ENCODE peak calls at places on chromosomes 3 and 15, in seven cellular contexts. X, O, R, W, V, I and N are unnamed samples.

GRCh38 chr3:116863842-116864626 is 154.5 kb downstream of the TUSC7 start:
- DNase-seq in X (peak), O (peak), R (peak), I (peak), W (peak), V (peak), N (peak)

GRCh38 chr3:122239112-122239511 is 55.6 kb downstream of the CASR start:
- DNase-seq in X (no peak), V (no peak), R (no peak), O (no peak), W (no peak), I (no peak), N (no peak)

GRCh38 chr3:12484983-12485327 is 675 bp downstream of the TSEN2 start:
- DNase-seq in W (no peak), X (no peak), V (no peak), O (no peak), R (no peak), I (no peak), N (no peak)

GRCh38 chr3:33278106-33278672 is 947 bp downstream of the FBXL2 start:
- DNase-seq in V (no peak), O (peak), W (peak), R (peak), X (no peak), I (no peak), N (peak)

GRCh38 chr3:137079572-137079971 is 121.8 kb downstream of the IL20RB start:
- DNase-seq in V (no peak), O (no peak), R (no peak), I (no peak), W (no peak), X (no peak), N (no peak)

GRCh38 chr3:49173116-49173791 is 1.9 kb downstream of the KLHDC8B start:
- DNase-seq in I (peak), R (peak), V (peak), O (no peak), X (no peak), W (peak), N (no peak)

GRCh38 chr3:63467392-63467791 is 185.1 kb upstream of the SNTN start:
- DNase-seq in I (peak), O (no peak), R (peak), W (no peak), V (no peak), X (no peak), N (no peak)

GRCh38 chr3:113697192-113698090 is 999 bp upstream of the USF3 start:
- DNase-seq in O (peak), R (peak), W (peak), I (peak), X (no peak), V (peak), N (peak)

GRCh38 chr3:47283596-47284364 is 1.0 kb downstream of the KLHL18 start:
- DNase-seq in R (peak), O (peak), I (peak), W (peak), V (no peak), X (no peak), N (peak)

GRCh38 chr15:43134157-43134637 is 811 bp downstream of the TMEM62 start:
- DNase-seq in V (no peak), W (no peak), O (no peak), R (peak), X (no peak), I (no peak), N (peak)

GRCh38 chr3:81513591-81513990 is 247.9 kb downstream of the GBE1 start:
- DNase-seq in O (no peak), V (no peak), R (no peak), X (no peak), W (no peak), I (no peak), N (no peak)

GRCh38 chr3:133383175-133383574 is 16.7 kb upstream of the BFSP2 start:
- DNase-seq in R (no peak), I (no peak), W (no peak), X (no peak), V (peak), O (no peak), N (peak)

GRCh38 chr15:77180757-77181156 is 109.8 kb upstream of the TSPAN3 start:
- DNase-seq in X (peak), I (no peak), W (no peak), R (no peak), V (no peak), O (no peak), N (peak)

GRCh38 chr3:99410789-99411311 is 227.5 kb upstream of the COL8A1 start:
- DNase-seq in V (no peak), R (no peak), I (no peak), O (no peak), X (peak), W (peak), N (peak)

GRCh38 chr15:91861223-91861622 is 7.7 kb downstream of the SLCO3A1 start:
- DNase-seq in X (no peak), R (no peak), O (no peak), W (no peak), V (no peak), I (no peak), N (no peak)

GRCh38 chr15:85527907-85528306 is 147.5 kb downstream of the AKAP13 start:
- DNase-seq in V (no peak), I (no peak), W (peak), O (peak), X (peak), R (no peak), N (peak)

GRCh38 chr3:187978433-187979011 is 175.4 kb upstream of the LPP start:
- DNase-seq in V (no peak), R (no peak), X (no peak), I (no peak), W (peak), O (no peak), N (no peak)

GRCh38 chr15:40263036-40263754 is 19.7 kb downstream of the ANKRD63 start:
- DNase-seq in W (peak), I (no peak), X (peak), V (no peak), O (no peak), R (no peak), N (no peak)

GRCh38 chr3:122668930-122669730 is 11.5 kb upstream of the PARP14 start:
- DNase-seq in O (peak), V (no peak), X (peak), R (no peak), W (peak), I (no peak), N (peak)

GRCh38 chr3:167861649-167862048 is 126.1 kb downstream of the SERPINI1 start:
- DNase-seq in I (no peak), R (no peak), W (peak), X (no peak), O (no peak), V (no peak), N (no peak)